ENCODE peak calls at places on chromosomes 1 and 21, in four cellular contexts. Y is fibroblast of mammary gland, V is psoas muscle, W is mesothelial cell of epicardium. P is an unnamed sample.

GRCh38 chr1:55321947-55322346 is 106.8 kb upstream of the USP24 start:
- DNase-seq in Y (peak; percentile 79), V (no peak), W (no peak), P (no peak)

GRCh38 chr1:201157949-201158348 is 3.7 kb upstream of the TMEM9 start:
- DNase-seq in Y (no peak), V (no peak), W (no peak), P (no peak)

GRCh38 chr1:231104917-231105316 is 56.9 kb upstream of the TRIM67 start:
- DNase-seq in Y (no peak), V (no peak), W (no peak), P (no peak)

GRCh38 chr1:242870944-242871343 is 346.4 kb upstream of the PLD5 start:
- DNase-seq in Y (no peak), V (no peak), W (no peak), P (no peak)

GRCh38 chr1:14871569-14871968 is 273.1 kb downstream of the KAZN start:
- DNase-seq in Y (no peak), V (no peak), W (no peak), P (no peak)

GRCh38 chr21:42650441-42651421 is 2.7 kb upstream of the PDE9A start:
- DNase-seq in Y (no peak), V (peak; percentile 6), W (no peak), P (no peak)

GRCh38 chr21:46153259-46154154 is 1.9 kb downstream of the FTCD start:
- DNase-seq in Y (no peak), V (peak; percentile 63), W (peak; percentile 83), P (no peak)

GRCh38 chr1:41493626-41494350 is 9.3 kb upstream of the EDN2 start:
- DNase-seq in Y (no peak), V (no peak), W (no peak), P (no peak)

GRCh38 chr1:89578940-89579684 is 53.8 kb upstream of the LRRC8C start:
- DNase-seq in Y (no peak), V (no peak), W (no peak), P (no peak)

GRCh38 chr1:69221492-69221990 is 346.2 kb upstream of the LRRC7 start:
- DNase-seq in Y (no peak), V (no peak), W (no peak), P (no peak)

GRCh38 chr1:20533635-20534034 is 18.7 kb upstream of the FAM43B start:
- DNase-seq in Y (no peak), V (no peak), W (no peak), P (no peak)

GRCh38 chr1:102120910-102121309 is 124.2 kb upstream of the OLFM3 start:
- DNase-seq in Y (no peak), V (no peak), W (no peak), P (no peak)

GRCh38 chr21:45304161-45304830 is 16.6 kb upstream of the POFUT2 start:
- DNase-seq in Y (no peak), V (peak; percentile 14), W (no peak), P (no peak)

GRCh38 chr1:7229696-7230095 is 444.4 kb downstream of the CAMTA1 start:
- DNase-seq in Y (peak; percentile 81), V (no peak), W (no peak), P (no peak)

GRCh38 chr1:110829955-110830553 is 42.9 kb upstream of the CD53 start:
- DNase-seq in Y (peak; percentile 28), V (no peak), W (no peak), P (peak; percentile 29)

GRCh38 chr1:193275773-193276172 is 89.4 kb upstream of the B3GALT2 start:
- DNase-seq in Y (no peak), V (no peak), W (no peak), P (no peak)

GRCh38 chr21:37153193-37153934 is 80.3 kb downstream of the TTC3 start:
- DNase-seq in Y (peak; percentile 81), V (no peak), W (no peak), P (peak; percentile 63)

GRCh38 chr1:157089789-157090188 is 9.8 kb downstream of the ETV3L start:
- DNase-seq in Y (no peak), V (no peak), W (no peak), P (no peak)
- TF ChIP-seq CTCF in Y (no peak), V (no peak), W (no peak), P (no peak)

DNA sequence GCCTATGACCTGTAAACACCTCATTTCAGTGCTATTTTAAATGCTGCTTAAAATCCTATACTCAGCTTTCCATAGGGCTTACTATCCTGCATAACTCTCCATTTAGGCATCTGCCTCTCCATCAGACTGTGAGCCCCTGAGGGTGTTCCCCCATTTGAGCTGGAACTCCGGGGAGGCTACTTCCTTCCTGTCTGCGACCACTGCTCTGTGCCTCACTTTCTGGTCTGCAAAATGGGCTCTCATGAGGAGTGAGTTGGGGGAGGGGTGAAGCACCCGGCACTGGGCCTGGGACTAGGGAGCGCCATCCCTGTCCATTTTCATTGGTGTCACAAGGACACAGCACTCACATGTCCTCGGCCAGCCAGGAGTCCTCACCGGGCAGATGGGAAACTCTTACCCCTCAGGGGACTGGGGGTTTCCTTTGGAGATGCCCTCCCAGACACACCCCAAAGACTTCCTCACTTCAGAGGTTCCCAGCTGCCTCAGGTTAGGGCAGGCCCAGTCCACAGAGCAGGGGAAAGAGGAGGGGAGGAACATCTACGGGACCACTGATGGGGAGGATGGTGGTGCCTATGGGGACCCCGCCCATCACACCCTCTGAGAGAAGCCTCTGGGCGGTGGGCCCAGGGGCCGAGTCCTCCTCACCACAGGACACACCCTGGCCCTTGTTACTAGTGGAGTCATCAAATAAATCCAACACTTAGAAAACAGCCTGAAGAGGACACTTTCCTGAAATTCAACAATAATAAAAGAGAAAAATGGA is 134.9 kb downstream of the MATN1 start:
- DNase-seq in Y (no peak), V (no peak), W (no peak), P (no peak)
- TF ChIP-seq CTCF in Y (no peak), V (no peak), W (no peak), P (no peak)

DNA sequence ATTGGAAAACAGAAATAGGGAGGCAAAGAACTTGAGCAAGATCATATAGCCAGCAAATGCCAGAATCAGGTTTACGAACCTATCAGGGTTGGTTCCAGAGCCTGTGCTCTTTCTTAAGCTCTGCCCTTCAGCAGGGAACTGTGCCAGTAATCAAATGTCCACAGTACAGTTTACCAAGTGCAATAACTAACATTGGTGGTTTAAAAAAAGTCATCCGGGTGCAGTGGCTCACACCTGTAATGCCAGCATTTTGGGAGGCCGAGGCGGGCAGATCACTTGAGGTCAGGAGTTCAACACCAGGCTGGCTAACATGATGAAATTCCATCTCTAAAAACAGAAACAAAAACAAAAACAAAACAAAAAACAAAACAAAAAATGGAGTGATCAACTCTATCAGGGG is 182.7 kb downstream of the LMX1A start:
- DNase-seq in Y (no peak), V (no peak), W (no peak), P (no peak)
- TF ChIP-seq CTCF in Y (no peak), V (no peak), W (no peak), P (no peak)

DNA sequence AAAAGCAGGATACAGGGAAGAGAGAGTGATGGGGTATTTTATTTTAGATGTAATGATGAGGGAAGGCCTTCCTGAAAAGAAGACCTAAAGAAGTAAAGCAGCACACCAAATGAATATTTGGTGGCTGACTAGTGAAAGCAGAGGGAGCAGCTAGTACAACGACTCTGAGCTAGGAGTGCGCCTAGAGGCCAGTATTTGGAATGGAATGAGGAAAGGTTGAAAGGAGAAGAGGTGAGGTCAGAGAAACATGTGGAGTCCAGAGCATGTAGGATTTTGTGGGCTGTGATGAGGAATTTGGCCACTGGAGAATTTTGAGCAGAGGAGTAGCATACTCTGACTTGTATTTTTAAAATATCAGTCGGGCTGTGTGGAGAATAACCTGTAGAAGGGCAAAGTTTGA is 11.8 kb upstream of the RPL5 start:
- DNase-seq in Y (peak; percentile 47), V (no peak), W (no peak), P (peak; percentile 67)
- TF ChIP-seq CTCF in Y (peak; percentile 7), V (no peak), W (no peak), P (no peak)

GRCh38 chr1:232793944-232794343 is 11.3 kb upstream of the MAP10 start:
- DNase-seq in Y (peak; percentile 51), V (no peak), W (no peak), P (peak; percentile 43)
- TF ChIP-seq CTCF in Y (peak; percentile 30), V (peak; percentile 19), W (no peak), P (peak; percentile 58)

GRCh38 chr1:222124602-222125001 is 382.7 kb upstream of the DUSP10 start:
- DNase-seq in Y (peak; percentile 7), V (no peak), W (no peak), P (peak; percentile 21)
- TF ChIP-seq CTCF in Y (peak; percentile 49), V (no peak), W (no peak), P (peak; percentile 61)

GRCh38 chr1:152878042-152878441 is at the start of gene SMCP:
- DNase-seq in Y (no peak), V (no peak), W (no peak), P (no peak)
- TF ChIP-seq CTCF in Y (peak; percentile 17), V (no peak), W (peak; percentile 16), P (peak; percentile 57)

GRCh38 chr1:12618661-12619395 is 818 bp upstream of the DHRS3 start:
- DNase-seq in Y (peak; percentile 82), V (peak; percentile 82), W (no peak), P (peak; percentile 93)
- TF ChIP-seq CTCF in Y (no peak), V (no peak), W (no peak), P (no peak)